ENCODE peak calls at places on chromosomes 2 and 18, in four cellular contexts. C is fibroblast of lung, M is AG08396, G is psoas muscle. V is an unnamed sample.

GRCh38 chr18:3982541-3982940 is 472.6 kb downstream of the DLGAP1 start:
- DNase-seq in C (peak), M (no peak), G (no peak), V (no peak)

GRCh38 chr2:53407363-53408080 is 360.1 kb upstream of the CHAC2 start:
- DNase-seq in C (no peak), M (no peak), G (no peak), V (no peak)

GRCh38 chr18:63961430-63961980 is 8.4 kb upstream of the SERPINB8 start:
- DNase-seq in G (no peak), M (no peak), C (no peak), V (no peak)

GRCh38 chr2:241234066-241234790 is 45.8 kb downstream of the ANO7 start:
- DNase-seq in C (no peak), G (peak), M (no peak), V (no peak)

GRCh38 chr2:44016282-44016681 is 20.5 kb upstream of the LRPPRC start:
- DNase-seq in G (no peak), M (peak), C (peak), V (peak)

GRCh38 chr2:225293638-225294037 is 105.9 kb upstream of the NYAP2 start:
- DNase-seq in C (no peak), G (no peak), M (no peak), V (no peak)

GRCh38 chr2:207463433-207463832 is 66.3 kb upstream of the CREB1 start:
- DNase-seq in G (no peak), C (no peak), M (no peak), V (no peak)

GRCh38 chr2:201127570-201127969 is 11.6 kb downstream of the CFLAR start:
- DNase-seq in C (peak), G (peak), M (peak), V (peak)

GRCh38 chr2:45889053-45889452 is 237.6 kb downstream of the PRKCE start:
- DNase-seq in M (no peak), C (peak), G (no peak), V (no peak)

GRCh38 chr2:75547345-75548035 is 13.2 kb downstream of the EVA1A start:
- DNase-seq in M (no peak), G (no peak), C (peak), V (peak)

GRCh38 chr18:78619854-78620253 is 359.8 kb upstream of the SALL3 start:
- DNase-seq in M (no peak), G (no peak), C (no peak), V (no peak)

GRCh38 chr2:53901192-53901591 is 41.4 kb upstream of the GPR75 start:
- DNase-seq in G (no peak), M (no peak), C (no peak), V (no peak)

GRCh38 chr2:3214065-3214464 is 163.6 kb downstream of the EIPR1 start:
- DNase-seq in M (no peak), C (no peak), G (no peak), V (no peak)

GRCh38 chr18:67513285-67513684 is 3.2 kb downstream of the DSEL start:
- DNase-seq in M (no peak), G (no peak), C (peak), V (no peak)

GRCh38 chr2:217167531-217167930 is 307.7 kb upstream of the TNP1 start:
- DNase-seq in C (no peak), G (no peak), M (no peak), V (no peak)

GRCh38 chr2:156182132-156182531 is 150.4 kb downstream of the NR4A2 start:
- DNase-seq in C (no peak), G (no peak), M (no peak), V (no peak)

GRCh38 chr2:215358312-215358845 is 46.5 kb downstream of the ATIC start:
- DNase-seq in M (no peak), C (no peak), G (no peak), V (no peak)

GRCh38 chr2:167127135-167127534 is 238.9 kb downstream of the XIRP2 start:
- DNase-seq in C (peak), G (no peak), M (no peak), V (peak)

GRCh38 chr2:177784449-177784845 is 288.1 kb downstream of the PDE11A start:
- DNase-seq in G (no peak), C (peak), M (peak), V (peak)

GRCh38 chr2:166651080-166651675 is 157.1 kb upstream of the SCN7A start:
- DNase-seq in M (no peak), G (no peak), C (peak), V (peak)

GRCh38 chr2:127619901-127620705 is 25.9 kb upstream of the GPR17 start:
- DNase-seq in G (no peak), C (no peak), M (no peak), V (no peak)

GRCh38 chr18:77081387-77081773 is 51.2 kb downstream of the MBP start:
- DNase-seq in M (no peak), G (no peak), C (peak), V (peak)

GRCh38 chr18:42360716-42361115 is 405.7 kb downstream of the PIK3C3 start:
- DNase-seq in C (no peak), G (no peak), M (no peak), V (no peak)

GRCh38 chr2:124805060-124805459 is 780.0 kb downstream of the CNTNAP5 start:
- DNase-seq in G (no peak), M (no peak), C (no peak), V (no peak)

GRCh38 chr2:64963719-64964118 is 25.5 kb upstream of the SLC1A4 start:
- DNase-seq in C (no peak), G (no peak), M (no peak), V (no peak)

GRCh38 chr2:70944291-70944690 is 8.6 kb downstream of the ATP6V1B1 start:
- DNase-seq in C (no peak), G (no peak), M (no peak), V (no peak)

GRCh38 chr2:19673213-19673791 is 228.5 kb downstream of the TTC32 start:
- DNase-seq in G (no peak), C (peak), M (no peak), V (peak)

GRCh38 chr2:85844486-85844885 is 44.3 kb downstream of the ST3GAL5 start:
- DNase-seq in G (no peak), M (no peak), C (peak), V (no peak)

GRCh38 chr2:239876948-239877289 is 148.2 kb downstream of the NDUFA10 start:
- DNase-seq in C (no peak), G (no peak), M (no peak), V (no peak)

GRCh38 chr2:152525277-152525838 is 190.4 kb downstream of the FMNL2 start:
- DNase-seq in G (peak), C (no peak), M (no peak), V (peak)

GRCh38 chr2:239399404-239399999 is 1.3 kb downstream of the HDAC4 start:
- DNase-seq in C (no peak), M (no peak), G (no peak), V (peak)

GRCh38 chr2:57760448-57760847 is 286.2 kb upstream of the VRK2 start:
- DNase-seq in G (no peak), M (no peak), C (no peak), V (peak)

GRCh38 chr2:25090801-25091200 is 48.9 kb downstream of the EFR3B start:
- DNase-seq in C (no peak), M (no peak), G (no peak), V (no peak)

GRCh38 chr2:240124651-240125030 is 11.5 kb downstream of the COPS9 start:
- DNase-seq in G (no peak), C (no peak), M (no peak), V (no peak)

GRCh38 chr2:45024600-45025291 is 15.5 kb upstream of the SIX2 start:
- DNase-seq in C (peak), M (peak), G (peak), V (peak)

GRCh38 chr2:226514895-226515294 is 284.7 kb downstream of the IRS1 start:
- DNase-seq in C (peak), M (peak), G (no peak), V (peak)

GRCh38 chr2:172102159-172102857 is 392 bp downstream of the DLX2 start:
- DNase-seq in G (peak), M (peak), C (no peak), V (peak)